ENCODE peak calls at places on chromosome 1, in ten cellular contexts. One of them, this sample, is unnamed.

GRCh38 chr1:55559111-55559510 is 343.9 kb upstream of the USP24 start:
- DNase-seq in Peyer's patch: no peak
- DNase-seq in neural progenitor cell: no peak
- DNase-seq in astrocyte: no peak
- DNase-seq in PC-3: peak; percentile 57
- DNase-seq in Panc1: no peak
- DNase-seq in body of pancreas: no peak
- DNase-seq in CD8-positive, alpha-beta memory T cell: no peak
- DNase-seq in endodermal cell: no peak
- DNase-seq in ovary: no peak
- DNase-seq in this sample: no peak

GRCh38 chr1:100502052-100502792 is 35.7 kb upstream of the GPR88 start:
- DNase-seq in Peyer's patch: no peak
- DNase-seq in neural progenitor cell: no peak
- DNase-seq in astrocyte: no peak
- DNase-seq in PC-3: peak; percentile 93
- DNase-seq in Panc1: no peak
- DNase-seq in body of pancreas: no peak
- DNase-seq in CD8-positive, alpha-beta memory T cell: no peak
- DNase-seq in endodermal cell: no peak
- DNase-seq in ovary: no peak
- DNase-seq in this sample: no peak

GRCh38 chr1:22347854-22348760 is 103.5 kb upstream of the ZBTB40 start:
- DNase-seq in Peyer's patch: no peak
- DNase-seq in neural progenitor cell: no peak
- DNase-seq in astrocyte: no peak
- DNase-seq in PC-3: peak; percentile 91
- DNase-seq in Panc1: peak; percentile 62
- DNase-seq in body of pancreas: no peak
- DNase-seq in CD8-positive, alpha-beta memory T cell: no peak
- DNase-seq in endodermal cell: no peak
- DNase-seq in ovary: no peak
- DNase-seq in this sample: no peak

GRCh38 chr1:206445116-206445515 is 25.2 kb upstream of the IKBKE start:
- DNase-seq in Peyer's patch: no peak
- DNase-seq in neural progenitor cell: no peak
- DNase-seq in astrocyte: peak; percentile 52
- DNase-seq in PC-3: no peak
- DNase-seq in Panc1: no peak
- DNase-seq in body of pancreas: peak; percentile 68
- DNase-seq in CD8-positive, alpha-beta memory T cell: no peak
- DNase-seq in endodermal cell: no peak
- DNase-seq in ovary: peak; percentile 66
- DNase-seq in this sample: no peak

GRCh38 chr1:17547271-17547670 is 7.8 kb downstream of the ARHGEF10L start:
- DNase-seq in Peyer's patch: no peak
- DNase-seq in neural progenitor cell: peak; percentile 67
- DNase-seq in astrocyte: no peak
- DNase-seq in PC-3: no peak
- DNase-seq in Panc1: no peak
- DNase-seq in body of pancreas: no peak
- DNase-seq in CD8-positive, alpha-beta memory T cell: no peak
- DNase-seq in endodermal cell: peak; percentile 77
- DNase-seq in ovary: no peak
- DNase-seq in this sample: no peak

GRCh38 chr1:92711473-92712165 is 73.3 kb downstream of the EVI5 start:
- DNase-seq in Peyer's patch: no peak
- DNase-seq in neural progenitor cell: no peak
- DNase-seq in astrocyte: no peak
- DNase-seq in PC-3: no peak
- DNase-seq in Panc1: no peak
- DNase-seq in body of pancreas: no peak
- DNase-seq in CD8-positive, alpha-beta memory T cell: no peak
- DNase-seq in endodermal cell: no peak
- DNase-seq in ovary: no peak
- DNase-seq in this sample: no peak

GRCh38 chr1:11052839-11053757 is 6.1 kb upstream of the MASP2 start:
- DNase-seq in Peyer's patch: no peak
- DNase-seq in neural progenitor cell: no peak
- DNase-seq in astrocyte: no peak
- DNase-seq in PC-3: no peak
- DNase-seq in Panc1: no peak
- DNase-seq in body of pancreas: peak; percentile 38
- DNase-seq in CD8-positive, alpha-beta memory T cell: no peak
- DNase-seq in endodermal cell: no peak
- DNase-seq in ovary: no peak
- DNase-seq in this sample: no peak

GRCh38 chr1:63073530-63074306 is 248.6 kb upstream of the FOXD3 start:
- DNase-seq in Peyer's patch: no peak
- DNase-seq in neural progenitor cell: peak; percentile 39
- DNase-seq in astrocyte: no peak
- DNase-seq in PC-3: no peak
- DNase-seq in Panc1: no peak
- DNase-seq in body of pancreas: no peak
- DNase-seq in CD8-positive, alpha-beta memory T cell: no peak
- DNase-seq in endodermal cell: peak; percentile 79
- DNase-seq in ovary: no peak
- DNase-seq in this sample: no peak

GRCh38 chr1:17184161-17184665 is 20.7 kb upstream of the PADI1 start:
- DNase-seq in Peyer's patch: no peak
- DNase-seq in neural progenitor cell: no peak
- DNase-seq in astrocyte: no peak
- DNase-seq in PC-3: no peak
- DNase-seq in Panc1: no peak
- DNase-seq in body of pancreas: no peak
- DNase-seq in CD8-positive, alpha-beta memory T cell: no peak
- DNase-seq in endodermal cell: peak; percentile 17
- DNase-seq in ovary: no peak
- DNase-seq in this sample: no peak

GRCh38 chr1:110746644-110747259 is 72.0 kb upstream of the KCNA3 start:
- DNase-seq in Peyer's patch: no peak
- DNase-seq in neural progenitor cell: peak; percentile 84
- DNase-seq in astrocyte: peak; percentile 18
- DNase-seq in PC-3: peak; percentile 71
- DNase-seq in Panc1: no peak
- DNase-seq in body of pancreas: peak; percentile 50
- DNase-seq in CD8-positive, alpha-beta memory T cell: peak; percentile 44
- DNase-seq in endodermal cell: peak; percentile 90
- DNase-seq in ovary: peak; percentile 39
- DNase-seq in this sample: peak; percentile 54

GRCh38 chr1:85581138-85581801 is 709 bp downstream of the CCN1 start:
- DNase-seq in Peyer's patch: peak; percentile 84
- DNase-seq in neural progenitor cell: peak; percentile 88
- DNase-seq in astrocyte: peak; percentile 86
- DNase-seq in PC-3: peak; percentile 69
- DNase-seq in Panc1: peak; percentile 76
- DNase-seq in body of pancreas: peak; percentile 87
- DNase-seq in CD8-positive, alpha-beta memory T cell: no peak
- DNase-seq in endodermal cell: peak; percentile 88
- DNase-seq in ovary: peak; percentile 75
- DNase-seq in this sample: no peak

GRCh38 chr1:25135903-25136302 is 96.4 kb downstream of the SYF2 start:
- DNase-seq in Peyer's patch: no peak
- DNase-seq in neural progenitor cell: no peak
- DNase-seq in astrocyte: no peak
- DNase-seq in PC-3: no peak
- DNase-seq in Panc1: no peak
- DNase-seq in body of pancreas: no peak
- DNase-seq in CD8-positive, alpha-beta memory T cell: no peak
- DNase-seq in endodermal cell: peak; percentile 19
- DNase-seq in ovary: no peak
- DNase-seq in this sample: no peak

DNA sequence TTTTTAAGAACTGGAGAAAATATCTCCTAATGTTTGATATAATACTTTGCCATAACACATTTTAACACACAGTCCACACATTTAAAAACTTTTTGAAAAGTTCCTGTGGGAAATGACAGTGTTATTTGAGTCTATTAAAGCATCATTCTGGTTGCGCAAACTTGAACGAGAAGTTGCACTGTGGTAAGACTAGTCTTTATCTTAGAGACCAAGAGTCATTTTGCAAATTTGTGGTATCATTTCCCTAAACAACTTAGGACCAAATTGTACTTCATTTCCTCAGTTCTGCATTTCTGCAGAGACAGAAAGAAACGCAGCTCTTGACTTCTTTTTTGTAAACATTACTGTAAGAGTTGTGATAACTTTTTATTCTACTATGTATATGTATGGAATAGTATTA is at the start of gene RGS18:
- DNase-seq in Peyer's patch: no peak
- DNase-seq in neural progenitor cell: no peak
- DNase-seq in astrocyte: no peak
- DNase-seq in PC-3: no peak
- DNase-seq in Panc1: no peak
- DNase-seq in body of pancreas: no peak
- DNase-seq in CD8-positive, alpha-beta memory T cell: no peak
- DNase-seq in endodermal cell: no peak
- DNase-seq in ovary: no peak
- DNase-seq in this sample: no peak
- H3K4me1 ChIP-seq in Peyer's patch: no peaks in the 10 kb centered on the region
- H3K4me1 ChIP-seq in neural progenitor cell: no peaks in the 10 kb centered on the region
- H3K4me1 ChIP-seq in astrocyte: no peaks in the 10 kb centered on the region
- H3K4me1 ChIP-seq in PC-3: no peaks in the 10 kb centered on the region
- H3K4me1 ChIP-seq in Panc1: no peaks in the 10 kb centered on the region
- H3K4me1 ChIP-seq in body of pancreas: no peaks in the 10 kb centered on the region
- H3K4me1 ChIP-seq in CD8-positive, alpha-beta memory T cell: no peaks in the 10 kb centered on the region
- H3K4me1 ChIP-seq in endodermal cell: peaks cover 3% of the 10 kb centered on the region
- H3K4me1 ChIP-seq in ovary: no peaks in the 10 kb centered on the region
- H3K4me1 ChIP-seq in this sample: no peaks in the 10 kb centered on the region

GRCh38 chr1:204460346-204460745 is 34.3 kb downstream of the PIK3C2B start:
- DNase-seq in Peyer's patch: no peak
- DNase-seq in neural progenitor cell: no peak
- DNase-seq in astrocyte: no peak
- DNase-seq in PC-3: no peak
- DNase-seq in Panc1: no peak
- DNase-seq in body of pancreas: no peak
- DNase-seq in CD8-positive, alpha-beta memory T cell: no peak
- DNase-seq in endodermal cell: no peak
- DNase-seq in ovary: no peak
- DNase-seq in this sample: no peak
- H3K4me1 ChIP-seq in Peyer's patch: peaks cover 17% of the 10 kb centered on the region
- H3K4me1 ChIP-seq in neural progenitor cell: peaks cover 29% of the 10 kb centered on the region
- H3K4me1 ChIP-seq in astrocyte: no peaks in the 10 kb centered on the region
- H3K4me1 ChIP-seq in PC-3: no peaks in the 10 kb centered on the region
- H3K4me1 ChIP-seq in Panc1: no peaks in the 10 kb centered on the region
- H3K4me1 ChIP-seq in body of pancreas: peaks cover 13% of the 10 kb centered on the region
- H3K4me1 ChIP-seq in CD8-positive, alpha-beta memory T cell: peaks cover 43% of the 10 kb centered on the region
- H3K4me1 ChIP-seq in endodermal cell: no peaks in the 10 kb centered on the region
- H3K4me1 ChIP-seq in ovary: no peaks in the 10 kb centered on the region
- H3K4me1 ChIP-seq in this sample: peaks cover 59% of the 10 kb centered on the region

DNA sequence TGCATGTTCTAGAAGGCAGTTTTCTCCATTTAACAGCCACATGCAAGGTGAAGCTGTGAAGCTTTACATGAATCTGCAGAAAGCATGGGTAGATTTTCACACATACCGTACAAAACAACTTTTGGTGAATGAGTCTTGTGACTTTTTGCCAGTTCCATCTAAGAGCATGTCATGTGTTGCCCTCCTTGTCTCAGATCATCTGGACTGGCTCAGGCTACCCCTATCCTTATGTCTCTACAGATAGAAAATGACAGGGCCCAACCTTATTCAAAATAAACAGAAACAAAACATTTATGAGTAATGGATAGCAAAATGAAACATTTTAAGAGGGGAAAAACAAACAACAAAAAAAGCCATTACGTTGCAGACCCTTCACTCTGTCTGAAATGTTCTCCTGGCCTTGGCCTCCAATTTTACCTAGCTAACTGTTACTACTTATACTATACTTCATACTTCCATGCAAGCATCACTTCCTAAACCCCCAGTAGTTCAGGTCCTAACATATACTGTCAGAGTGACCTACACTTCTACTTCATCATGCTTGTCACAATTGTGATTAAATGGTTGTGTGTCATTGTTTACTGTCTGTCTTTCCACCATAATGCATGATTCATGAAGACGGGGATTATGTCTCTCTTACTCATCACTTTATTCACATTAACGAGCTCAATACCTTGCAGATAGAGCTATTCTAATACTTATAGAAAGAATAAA is 39.0 kb downstream of the LRRC8C start:
- DNase-seq in Peyer's patch: no peak
- DNase-seq in neural progenitor cell: no peak
- DNase-seq in astrocyte: peak; percentile 58
- DNase-seq in PC-3: peak; percentile 90
- DNase-seq in Panc1: peak; percentile 72
- DNase-seq in body of pancreas: no peak
- DNase-seq in CD8-positive, alpha-beta memory T cell: no peak
- DNase-seq in endodermal cell: no peak
- DNase-seq in ovary: no peak
- DNase-seq in this sample: no peak
- H3K4me1 ChIP-seq in Peyer's patch: no peaks in the 10 kb centered on the region
- H3K4me1 ChIP-seq in neural progenitor cell: no peaks in the 10 kb centered on the region
- H3K4me1 ChIP-seq in astrocyte: peaks cover 18% of the 10 kb centered on the region
- H3K4me1 ChIP-seq in PC-3: peaks cover 23% of the 10 kb centered on the region
- H3K4me1 ChIP-seq in Panc1: no peaks in the 10 kb centered on the region
- H3K4me1 ChIP-seq in body of pancreas: no peaks in the 10 kb centered on the region
- H3K4me1 ChIP-seq in CD8-positive, alpha-beta memory T cell: peaks cover 84% of the 10 kb centered on the region
- H3K4me1 ChIP-seq in endodermal cell: no peaks in the 10 kb centered on the region
- H3K4me1 ChIP-seq in ovary: no peaks in the 10 kb centered on the region
- H3K4me1 ChIP-seq in this sample: peaks cover 98% of the 10 kb centered on the region

DNA sequence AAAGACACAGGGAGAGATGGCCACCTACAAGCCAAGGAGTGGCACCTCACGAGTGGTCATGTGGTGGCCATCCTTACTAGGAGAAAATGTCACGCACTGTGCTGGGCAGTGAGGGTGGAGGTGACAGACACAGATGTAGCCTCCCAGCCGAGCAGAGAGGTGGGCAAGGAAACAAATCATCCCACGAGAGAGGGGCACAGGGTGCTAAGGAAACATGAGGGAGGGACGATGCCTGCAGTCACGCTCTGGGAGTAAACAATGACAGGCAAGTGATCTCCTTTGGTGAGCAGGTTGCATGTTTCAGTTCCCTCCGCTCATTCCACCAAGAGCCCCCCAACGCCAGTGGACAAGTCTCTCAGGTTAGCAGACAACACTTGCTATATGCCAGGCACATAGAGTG is 65.8 kb downstream of the CD247 start:
- DNase-seq in Peyer's patch: no peak
- DNase-seq in neural progenitor cell: no peak
- DNase-seq in astrocyte: no peak
- DNase-seq in PC-3: no peak
- DNase-seq in Panc1: no peak
- DNase-seq in body of pancreas: no peak
- DNase-seq in CD8-positive, alpha-beta memory T cell: no peak
- DNase-seq in endodermal cell: no peak
- DNase-seq in ovary: no peak
- DNase-seq in this sample: no peak
- H3K4me1 ChIP-seq in Peyer's patch: peaks cover 7% of the 10 kb centered on the region
- H3K4me1 ChIP-seq in neural progenitor cell: peaks cover 15% of the 10 kb centered on the region
- H3K4me1 ChIP-seq in astrocyte: peaks cover 3% of the 10 kb centered on the region
- H3K4me1 ChIP-seq in PC-3: peaks cover 11% of the 10 kb centered on the region
- H3K4me1 ChIP-seq in Panc1: peaks cover 2% of the 10 kb centered on the region
- H3K4me1 ChIP-seq in body of pancreas: peaks cover 9% of the 10 kb centered on the region
- H3K4me1 ChIP-seq in CD8-positive, alpha-beta memory T cell: peaks cover 77% of the 10 kb centered on the region
- H3K4me1 ChIP-seq in endodermal cell: peaks cover 5% of the 10 kb centered on the region
- H3K4me1 ChIP-seq in ovary: no peaks in the 10 kb centered on the region
- H3K4me1 ChIP-seq in this sample: peaks cover 88% of the 10 kb centered on the region

GRCh38 chr1:27473755-27474154 is 16.2 kb downstream of the WASF2 start:
- DNase-seq in Peyer's patch: no peak
- DNase-seq in neural progenitor cell: no peak
- DNase-seq in astrocyte: no peak
- DNase-seq in PC-3: no peak
- DNase-seq in Panc1: no peak
- DNase-seq in body of pancreas: no peak
- DNase-seq in CD8-positive, alpha-beta memory T cell: peak; percentile 28
- DNase-seq in endodermal cell: no peak
- DNase-seq in ovary: no peak
- DNase-seq in this sample: no peak
- H3K4me1 ChIP-seq in Peyer's patch: peaks cover 31% of the 10 kb centered on the region
- H3K4me1 ChIP-seq in neural progenitor cell: no peaks in the 10 kb centered on the region
- H3K4me1 ChIP-seq in astrocyte: no peaks in the 10 kb centered on the region
- H3K4me1 ChIP-seq in PC-3: no peaks in the 10 kb centered on the region
- H3K4me1 ChIP-seq in Panc1: peaks cover 4% of the 10 kb centered on the region
- H3K4me1 ChIP-seq in body of pancreas: peaks cover 35% of the 10 kb centered on the region
- H3K4me1 ChIP-seq in CD8-positive, alpha-beta memory T cell: peaks cover 64% of the 10 kb centered on the region
- H3K4me1 ChIP-seq in endodermal cell: no peaks in the 10 kb centered on the region
- H3K4me1 ChIP-seq in ovary: peaks cover 14% of the 10 kb centered on the region
- H3K4me1 ChIP-seq in this sample: peaks cover 74% of the 10 kb centered on the region

This sample was measured in CD4-positive, alpha-beta memory T cell.